ENCODE peak calls at places on chromosomes 2 and 18, in seven cellular contexts. One of them, this sample, is unnamed.

GRCh38 chr2:225052703-225053102 is 10.4 kb upstream of the DOCK10 start:
- DNase-seq in GM12878: no peak
- DNase-seq in GM12891: no peak
- DNase-seq in HepG2: no peak
- DNase-seq in H1: no peak
- DNase-seq in K562: no peak
- DNase-seq in SK-N-SH: no peak
- DNase-seq in this sample: no peak

GRCh38 chr2:143455317-143455716 is 326.1 kb downstream of the ARHGAP15 start:
- DNase-seq in GM12878: no peak
- DNase-seq in GM12891: no peak
- DNase-seq in HepG2: no peak
- DNase-seq in H1: no peak
- DNase-seq in K562: no peak
- DNase-seq in SK-N-SH: no peak
- DNase-seq in this sample: no peak

GRCh38 chr18:43665239-43665788 is 388.0 kb upstream of the SYT4 start:
- DNase-seq in GM12878: no peak
- DNase-seq in GM12891: no peak
- DNase-seq in HepG2: no peak
- DNase-seq in H1: no peak
- DNase-seq in K562: no peak
- DNase-seq in SK-N-SH: no peak
- DNase-seq in this sample: no peak

GRCh38 chr2:209146682-209147320 is 277.0 kb upstream of the MAP2 start:
- DNase-seq in GM12878: no peak
- DNase-seq in GM12891: no peak
- DNase-seq in HepG2: no peak
- DNase-seq in H1: no peak
- DNase-seq in K562: no peak
- DNase-seq in SK-N-SH: no peak
- DNase-seq in this sample: no peak

GRCh38 chr2:12686708-12687107 is 30.0 kb upstream of the TRIB2 start:
- DNase-seq in GM12878: no peak
- DNase-seq in GM12891: no peak
- DNase-seq in HepG2: no peak
- DNase-seq in H1: no peak
- DNase-seq in K562: no peak
- DNase-seq in SK-N-SH: no peak
- DNase-seq in this sample: no peak

GRCh38 chr2:854460-854859 is 96.2 kb upstream of the SNTG2 start:
- DNase-seq in GM12878: no peak
- DNase-seq in GM12891: peak
- DNase-seq in HepG2: peak
- DNase-seq in H1: peak
- DNase-seq in K562: peak
- DNase-seq in SK-N-SH: no peak
- DNase-seq in this sample: no peak

GRCh38 chr18:3293196-3293951 is 31.4 kb downstream of the MYL12B start:
- DNase-seq in GM12878: no peak
- DNase-seq in GM12891: no peak
- DNase-seq in HepG2: no peak
- DNase-seq in H1: no peak
- DNase-seq in K562: no peak
- DNase-seq in SK-N-SH: no peak
- DNase-seq in this sample: no peak

GRCh38 chr2:46275995-46276394 is 21.2 kb upstream of the EPAS1 start:
- DNase-seq in GM12878: no peak
- DNase-seq in GM12891: no peak
- DNase-seq in HepG2: no peak
- DNase-seq in H1: peak
- DNase-seq in K562: no peak
- DNase-seq in SK-N-SH: no peak
- DNase-seq in this sample: no peak

GRCh38 chr2:136131961-136132839 is 14.3 kb upstream of the CXCR4 start:
- DNase-seq in GM12878: peak
- DNase-seq in GM12891: peak
- DNase-seq in HepG2: no peak
- DNase-seq in H1: no peak
- DNase-seq in K562: no peak
- DNase-seq in SK-N-SH: no peak
- DNase-seq in this sample: peak

GRCh38 chr2:207530160-207531023 is 630 bp downstream of the CREB1 start:
- DNase-seq in GM12878: no peak
- DNase-seq in GM12891: peak
- DNase-seq in HepG2: peak
- DNase-seq in H1: no peak
- DNase-seq in K562: peak
- DNase-seq in SK-N-SH: peak
- DNase-seq in this sample: peak

GRCh38 chr2:60556998-60557955 is 3.8 kb upstream of the BCL11A start:
- DNase-seq in GM12878: no peak
- DNase-seq in GM12891: no peak
- DNase-seq in HepG2: no peak
- DNase-seq in H1: no peak
- DNase-seq in K562: no peak
- DNase-seq in SK-N-SH: no peak
- DNase-seq in this sample: no peak

GRCh38 chr2:240149943-240150784 is 9.7 kb upstream of the OTOS start:
- DNase-seq in GM12878: no peak
- DNase-seq in GM12891: peak
- DNase-seq in HepG2: peak
- DNase-seq in H1: peak
- DNase-seq in K562: peak
- DNase-seq in SK-N-SH: peak
- DNase-seq in this sample: peak

GRCh38 chr2:159895258-159896209 is 97.5 kb upstream of the CD302 start:
- DNase-seq in GM12878: no peak
- DNase-seq in GM12891: no peak
- DNase-seq in HepG2: no peak
- DNase-seq in H1: no peak
- DNase-seq in K562: no peak
- DNase-seq in SK-N-SH: no peak
- DNase-seq in this sample: no peak

GRCh38 chr18:5943514-5943913 is 48.2 kb upstream of the TMEM200C start:
- DNase-seq in GM12878: no peak
- DNase-seq in GM12891: no peak
- DNase-seq in HepG2: no peak
- DNase-seq in H1: no peak
- DNase-seq in K562: no peak
- DNase-seq in SK-N-SH: no peak
- DNase-seq in this sample: no peak

GRCh38 chr2:145421841-145422240 is 901.9 kb upstream of the ZEB2 start:
- DNase-seq in GM12878: no peak
- DNase-seq in GM12891: no peak
- DNase-seq in HepG2: no peak
- DNase-seq in H1: no peak
- DNase-seq in K562: no peak
- DNase-seq in SK-N-SH: no peak
- DNase-seq in this sample: no peak

GRCh38 chr18:32674491-32674890 is 98.3 kb downstream of the KLHL14 start:
- DNase-seq in GM12878: no peak
- DNase-seq in GM12891: no peak
- DNase-seq in HepG2: peak
- DNase-seq in H1: no peak
- DNase-seq in K562: no peak
- DNase-seq in SK-N-SH: peak
- DNase-seq in this sample: no peak

GRCh38 chr2:31322376-31322775 is 88.4 kb downstream of the EHD3 start:
- DNase-seq in GM12878: no peak
- DNase-seq in GM12891: no peak
- DNase-seq in HepG2: no peak
- DNase-seq in H1: no peak
- DNase-seq in K562: no peak
- DNase-seq in SK-N-SH: no peak
- DNase-seq in this sample: no peak

GRCh38 chr2:122750808-122751207 is 995.4 kb downstream of the TSN start:
- DNase-seq in GM12878: no peak
- DNase-seq in GM12891: no peak
- DNase-seq in HepG2: no peak
- DNase-seq in H1: no peak
- DNase-seq in K562: no peak
- DNase-seq in SK-N-SH: no peak
- DNase-seq in this sample: no peak

GRCh38 chr2:200862532-200863000 is 1.9 kb downstream of the CLK1 start:
- DNase-seq in GM12878: peak
- DNase-seq in GM12891: no peak
- DNase-seq in HepG2: peak
- DNase-seq in H1: no peak
- DNase-seq in K562: no peak
- DNase-seq in SK-N-SH: peak
- DNase-seq in this sample: no peak

GRCh38 chr2:115162454-115163293 is 720.2 kb downstream of the DPP10 start:
- DNase-seq in GM12878: no peak
- DNase-seq in GM12891: no peak
- DNase-seq in HepG2: no peak
- DNase-seq in H1: peak
- DNase-seq in K562: no peak
- DNase-seq in SK-N-SH: peak
- DNase-seq in this sample: no peak

GRCh38 chr2:37832590-37833197 is 92.4 kb upstream of the RMDN2 start:
- DNase-seq in GM12878: peak
- DNase-seq in GM12891: peak
- DNase-seq in HepG2: peak
- DNase-seq in H1: peak
- DNase-seq in K562: peak
- DNase-seq in SK-N-SH: peak
- DNase-seq in this sample: peak

DNA sequence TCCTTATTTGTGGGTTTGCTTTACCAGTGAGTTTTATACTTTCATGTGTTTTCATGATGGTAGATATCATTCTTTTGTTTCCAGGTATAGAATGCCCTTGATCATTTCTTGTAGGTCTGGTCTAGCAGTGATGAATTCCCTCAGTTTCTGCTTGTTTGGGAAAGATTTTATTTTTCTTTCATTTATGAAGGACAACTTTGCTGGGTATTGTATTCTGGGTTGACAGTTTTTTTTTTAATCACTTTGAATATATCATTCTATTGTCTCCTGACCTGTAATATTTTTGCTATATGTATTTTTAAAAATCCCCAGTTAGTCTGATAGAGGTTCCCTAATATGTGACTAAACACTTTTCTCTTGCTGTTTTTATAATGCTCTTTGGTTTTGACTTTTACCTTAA is 58.3 kb upstream of the GALNT3 start:
- DNase-seq in GM12878: no peak
- DNase-seq in GM12891: no peak
- DNase-seq in HepG2: no peak
- DNase-seq in H1: no peak
- DNase-seq in K562: no peak
- DNase-seq in SK-N-SH: no peak
- DNase-seq in this sample: no peak
- TF ChIP-seq POLR2AphosphoS5 in GM12878: no peak
- TF ChIP-seq POLR2AphosphoS5 in GM12891: no peak
- TF ChIP-seq POLR2AphosphoS5 in HepG2: no peak
- TF ChIP-seq POLR2AphosphoS5 in H1: no peak
- TF ChIP-seq POLR2AphosphoS5 in K562: no peak
- TF ChIP-seq POLR2AphosphoS5 in SK-N-SH: no peak
- TF ChIP-seq POLR2AphosphoS5 in this sample: no peak

GRCh38 chr2:7962191-7962590 is 719.7 kb upstream of the ID2 start:
- DNase-seq in GM12878: no peak
- DNase-seq in GM12891: no peak
- DNase-seq in HepG2: no peak
- DNase-seq in H1: no peak
- DNase-seq in K562: no peak
- DNase-seq in SK-N-SH: no peak
- DNase-seq in this sample: no peak
- TF ChIP-seq TAF1 in GM12878: no peak
- TF ChIP-seq TAF1 in GM12891: no peak
- TF ChIP-seq TAF1 in HepG2: no peak
- TF ChIP-seq TAF1 in H1: no peak
- TF ChIP-seq TAF1 in K562: no peak
- TF ChIP-seq TAF1 in SK-N-SH: no peak
- TF ChIP-seq TAF1 in this sample: no peak

GRCh38 chr2:26970244-26970927 is at the start of gene MAPRE3:
- DNase-seq in GM12878: no peak
- DNase-seq in GM12891: peak
- DNase-seq in HepG2: peak
- DNase-seq in H1: peak
- DNase-seq in K562: peak
- DNase-seq in SK-N-SH: peak
- DNase-seq in this sample: peak

GRCh38 chr2:26971911-26972786 is 1.7 kb downstream of the MAPRE3 start:
- DNase-seq in GM12878: no peak
- DNase-seq in GM12891: no peak
- DNase-seq in HepG2: no peak
- DNase-seq in H1: no peak
- DNase-seq in K562: no peak
- DNase-seq in SK-N-SH: no peak
- DNase-seq in this sample: no peak

GRCh38 chr2:26968001-26968400 is 2.4 kb upstream of the MAPRE3 start:
- DNase-seq in GM12878: no peak
- DNase-seq in GM12891: no peak
- DNase-seq in HepG2: no peak
- DNase-seq in H1: no peak
- DNase-seq in K562: no peak
- DNase-seq in SK-N-SH: no peak
- DNase-seq in this sample: no peak

GRCh38 chr2:26969089-26969844 is 1.2 kb upstream of the MAPRE3 start:
- DNase-seq in GM12878: no peak
- DNase-seq in GM12891: no peak
- DNase-seq in HepG2: no peak
- DNase-seq in H1: no peak
- DNase-seq in K562: no peak
- DNase-seq in SK-N-SH: no peak
- DNase-seq in this sample: no peak

DNA sequence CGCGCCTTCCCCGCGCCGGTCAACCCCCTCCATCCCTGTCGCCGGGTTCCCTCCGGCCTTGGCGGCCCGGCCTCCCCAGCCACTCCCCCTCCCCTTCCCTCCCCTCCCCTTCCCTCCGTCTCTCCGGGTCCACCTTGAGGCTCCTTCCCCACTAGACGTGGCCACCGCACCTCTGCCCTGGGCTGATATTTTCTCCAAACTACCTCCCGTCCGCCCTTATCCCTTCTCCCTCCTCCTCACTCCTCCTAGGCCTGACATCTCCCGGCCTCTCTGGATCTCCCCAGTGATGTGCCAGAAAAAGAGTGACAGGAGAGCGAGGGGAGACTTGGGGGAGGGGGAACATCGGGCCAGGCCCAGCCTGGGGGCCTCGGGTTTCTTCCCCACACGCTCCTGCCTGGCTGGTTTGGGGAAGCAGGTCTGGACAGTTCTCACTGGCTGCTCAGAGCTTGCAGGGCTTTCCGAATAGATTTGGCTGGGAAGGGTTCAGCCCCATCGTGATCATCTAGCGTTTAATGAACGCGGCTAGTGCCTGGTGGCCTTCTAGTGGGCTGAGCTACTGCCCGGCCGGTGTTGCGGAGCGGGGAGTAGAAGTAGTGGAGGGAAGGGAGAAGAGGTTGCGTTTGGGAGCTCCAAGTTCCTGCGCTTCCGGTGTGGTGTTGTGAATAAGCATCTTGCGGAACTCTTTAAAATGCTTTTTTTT is 641 bp downstream of the MAPRE3 start:
- DNase-seq in GM12878: no peak
- DNase-seq in GM12891: no peak
- DNase-seq in HepG2: no peak
- DNase-seq in H1: peak
- DNase-seq in K562: peak
- DNase-seq in SK-N-SH: peak
- DNase-seq in this sample: no peak
- TF ChIP-seq POLR2AphosphoS5 in GM12878: no peak
- TF ChIP-seq POLR2AphosphoS5 in GM12891: no peak
- TF ChIP-seq POLR2AphosphoS5 in HepG2: no peak
- TF ChIP-seq POLR2AphosphoS5 in H1: no peak
- TF ChIP-seq POLR2AphosphoS5 in K562: no peak
- TF ChIP-seq POLR2AphosphoS5 in SK-N-SH: no peak
- TF ChIP-seq POLR2AphosphoS5 in this sample: no peak

GRCh38 chr18:57923606-57924005 is 120.4 kb upstream of the NEDD4L start:
- DNase-seq in GM12878: no peak
- DNase-seq in GM12891: no peak
- DNase-seq in HepG2: no peak
- DNase-seq in H1: no peak
- DNase-seq in K562: no peak
- DNase-seq in SK-N-SH: no peak
- DNase-seq in this sample: no peak
- TF ChIP-seq TAF1 in GM12878: no peak
- TF ChIP-seq TAF1 in GM12891: no peak
- TF ChIP-seq TAF1 in HepG2: no peak
- TF ChIP-seq TAF1 in H1: no peak
- TF ChIP-seq TAF1 in K562: no peak
- TF ChIP-seq TAF1 in SK-N-SH: no peak
- TF ChIP-seq TAF1 in this sample: no peak

This sample was measured in GM12892.